ENCODE peak calls at places on chromosomes 11 and 22, in seven cellular contexts. N is HCT116, H is endodermal cell, I is endothelial cell of umbilical vein, O is left ventricle myocardium inferior, X is lower lobe of right lung, A is sigmoid colon. R is an unnamed sample.

GRCh38 chr11:29184939-29185890 is 831.6 kb downstream of the KCNA4 start:
- DNase-seq in N (no peak), H (no peak), I (no peak), O (no peak), X (no peak), A (no peak), R (no peak)

GRCh38 chr22:28955817-28956216 is 72.4 kb downstream of the ZNRF3 start:
- DNase-seq in N (no peak), H (no peak), I (no peak), O (no peak), X (no peak), A (no peak), R (peak; percentile 44)

GRCh38 chr11:69044111-69045013 is 4.4 kb upstream of the TPCN2 start:
- DNase-seq in N (peak; percentile 68), H (peak; percentile 96), I (peak; percentile 56), O (peak; percentile 78), X (peak; percentile 78), A (peak; percentile 92), R (no peak)

GRCh38 chr11:46903846-46904245 is 14.5 kb downstream of the LRP4 start:
- DNase-seq in N (no peak), H (peak; percentile 30), I (no peak), O (peak; percentile 76), X (no peak), A (no peak), R (no peak)

GRCh38 chr22:19610518-19611253 is 86.5 kb upstream of the CLDN5 start:
- DNase-seq in N (no peak), H (peak; percentile 80), I (no peak), O (no peak), X (no peak), A (no peak), R (peak; percentile 20)

GRCh38 chr11:69376155-69377028 is 82.4 kb downstream of the MYEOV start:
- DNase-seq in N (no peak), H (no peak), I (no peak), O (peak; percentile 4), X (no peak), A (no peak), R (no peak)

GRCh38 chr11:27711725-27712124 is 11.5 kb upstream of the BDNF start:
- DNase-seq in N (no peak), H (no peak), I (no peak), O (no peak), X (no peak), A (no peak), R (no peak)

GRCh38 chr11:120344302-120345004 is 8.2 kb downstream of the ARHGEF12 start:
- DNase-seq in N (peak; percentile 38), H (no peak), I (no peak), O (no peak), X (no peak), A (no peak), R (peak; percentile 76)

GRCh38 chr11:102347526-102348331 is 715 bp downstream of the BIRC2 start:
- DNase-seq in N (no peak), H (peak; percentile 48), I (peak; percentile 54), O (no peak), X (no peak), A (no peak), R (peak; percentile 12)

GRCh38 chr11:130115218-130115617 is 44.4 kb upstream of the ST14 start:
- DNase-seq in N (no peak), H (no peak), I (peak; percentile 71), O (no peak), X (no peak), A (no peak), R (no peak)

GRCh38 chr11:17719028-17719939 is at the start of gene MYOD1:
- DNase-seq in N (no peak), H (peak; percentile 86), I (no peak), O (no peak), X (no peak), A (peak; percentile 63), R (no peak)

GRCh38 chr22:17569971-17570511 is 6.7 kb downstream of the SLC25A18 start:
- DNase-seq in N (no peak), H (peak; percentile 75), I (peak; percentile 19), O (no peak), X (no peak), A (peak; percentile 75), R (no peak)

GRCh38 chr22:21942407-21942895 is 10.2 kb downstream of the PPM1F start:
- DNase-seq in N (peak; percentile 44), H (no peak), I (peak; percentile 97), O (peak; percentile 89), X (peak; percentile 80), A (peak; percentile 91), R (no peak)

GRCh38 chr22:40213478-40213877 is 35.8 kb downstream of the TNRC6B start:
- DNase-seq in N (no peak), H (no peak), I (peak; percentile 41), O (no peak), X (no peak), A (no peak), R (no peak)

GRCh38 chr11:64918056-64918455 is 1.0 kb upstream of the ATG2A start:
- DNase-seq in N (no peak), H (no peak), I (peak; percentile 54), O (no peak), X (no peak), A (peak; percentile 60), R (no peak)

GRCh38 chr11:107821199-107821926 is 37.2 kb downstream of the SLC35F2 start:
- DNase-seq in N (no peak), H (no peak), I (peak; percentile 97), O (no peak), X (no peak), A (no peak), R (no peak)

GRCh38 chr11:69000831-69001245 is 12.2 kb downstream of the MRGPRF start:
- DNase-seq in N (peak; percentile 27), H (peak; percentile 44), I (peak; percentile 92), O (no peak), X (peak; percentile 29), A (peak; percentile 93), R (no peak)

GRCh38 chr11:78472905-78473304 is 55.3 kb upstream of the GAB2 start:
- DNase-seq in N (no peak), H (no peak), I (no peak), O (no peak), X (no peak), A (no peak), R (no peak)

GRCh38 chr11:78472382-78472781 is 54.8 kb upstream of the GAB2 start:
- DNase-seq in N (no peak), H (no peak), I (no peak), O (no peak), X (no peak), A (no peak), R (no peak)

GRCh38 chr11:78474451-78474850 is 56.8 kb upstream of the GAB2 start:
- DNase-seq in N (no peak), H (no peak), I (no peak), O (no peak), X (no peak), A (no peak), R (no peak)

GRCh38 chr11:78478536-78478935 is 60.9 kb upstream of the GAB2 start:
- DNase-seq in N (no peak), H (no peak), I (no peak), O (no peak), X (no peak), A (no peak), R (no peak)

GRCh38 chr11:78476066-78476465 is 58.4 kb upstream of the GAB2 start:
- DNase-seq in N (no peak), H (peak; percentile 49), I (peak; percentile 11), O (no peak), X (no peak), A (no peak), R (no peak)
- H3K27ac ChIP-seq in N (no peak overlapping the region), H (no peak overlapping the region), I (no peak overlapping the region), O (no peak overlapping the region), X (no peak overlapping the region), A (no peak overlapping the region), R (no peak overlapping the region)

GRCh38 chr11:96134622-96135021 is 208.4 kb downstream of the MAML2 start:
- DNase-seq in N (no peak), H (no peak), I (peak; percentile 64), O (no peak), X (no peak), A (no peak), R (no peak)
- H3K27ac ChIP-seq in N (no peak overlapping the region), H (no peak overlapping the region), I (no peak overlapping the region), O (no peak overlapping the region), X (peak overlapping the region; percentile 54), A (no peak overlapping the region), R (no peak overlapping the region)

GRCh38 chr22:32713737-32714457 is 87.6 kb upstream of the TIMP3 start:
- DNase-seq in N (no peak), H (no peak), I (no peak), O (no peak), X (no peak), A (no peak), R (no peak)

GRCh38 chr22:32721328-32722180 is 80.0 kb upstream of the TIMP3 start:
- DNase-seq in N (no peak), H (no peak), I (no peak), O (no peak), X (no peak), A (no peak), R (no peak)

GRCh38 chr22:32720924-32721323 is 80.6 kb upstream of the TIMP3 start:
- DNase-seq in N (no peak), H (no peak), I (no peak), O (no peak), X (no peak), A (no peak), R (no peak)

GRCh38 chr22:32714458-32715250 is 86.9 kb upstream of the TIMP3 start:
- DNase-seq in N (no peak), H (no peak), I (no peak), O (no peak), X (no peak), A (no peak), R (no peak)

GRCh38 chr22:32717337-32718240 is 83.9 kb upstream of the TIMP3 start:
- DNase-seq in N (no peak), H (no peak), I (no peak), O (peak; percentile 33), X (no peak), A (no peak), R (no peak)
- H3K27ac ChIP-seq in N (no peak overlapping the region), H (no peak overlapping the region), I (no peak overlapping the region), O (peak overlapping the region; percentile 78), X (peak overlapping the region; percentile 58), A (no peak overlapping the region), R (no peak overlapping the region)

GRCh38 chr22:44764373-44764772 is 12.0 kb downstream of the ARHGAP8 start:
- DNase-seq in N (no peak), H (no peak), I (no peak), O (no peak), X (no peak), A (no peak), R (no peak)

GRCh38 chr22:44761025-44761424 is 8.7 kb downstream of the ARHGAP8 start:
- DNase-seq in N (no peak), H (no peak), I (no peak), O (no peak), X (no peak), A (no peak), R (no peak)

GRCh38 chr22:44759430-44760310 is 7.3 kb downstream of the ARHGAP8 start:
- DNase-seq in N (no peak), H (no peak), I (no peak), O (no peak), X (no peak), A (no peak), R (no peak)

GRCh38 chr22:44765571-44766285 is 13.4 kb downstream of the ARHGAP8 start:
- DNase-seq in N (no peak), H (no peak), I (no peak), O (no peak), X (peak; percentile 51), A (no peak), R (no peak)

DNA sequence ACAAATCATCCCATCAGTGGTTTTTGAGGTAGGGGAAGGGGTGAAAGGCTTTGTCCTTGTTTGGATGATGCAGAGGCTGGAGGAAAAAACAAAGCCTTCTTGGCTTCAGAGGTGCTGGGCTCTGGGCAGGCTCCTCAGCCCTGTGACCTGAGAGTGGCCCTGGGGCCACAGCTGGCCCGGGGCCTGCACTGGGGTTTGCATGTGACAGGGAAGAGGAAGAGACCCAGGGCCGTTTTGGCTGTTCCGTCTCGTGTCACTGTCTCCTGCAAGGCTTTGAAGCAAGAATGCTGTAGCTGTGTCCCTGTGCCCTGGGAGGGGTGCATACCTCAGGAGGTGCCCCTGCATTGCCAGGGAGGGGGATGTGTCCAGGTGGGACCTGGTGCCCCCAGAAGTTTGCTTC is 12.6 kb downstream of the ARHGAP8 start:
- DNase-seq in N (no peak), H (no peak), I (no peak), O (no peak), X (no peak), A (no peak), R (no peak)
- H3K27ac ChIP-seq in N (no peak overlapping the region), H (no peak overlapping the region), I (no peak overlapping the region), O (no peak overlapping the region), X (no peak overlapping the region), A (no peak overlapping the region), R (no peak overlapping the region)

R was measured in CD8-positive, alpha-beta memory T cell.